ENCODE peak calls at places on chromosomes 6 and 20, in seven cellular contexts. G is ovary; Y is Panc1; I is effector memory CD4-positive, alpha-beta T cell; D is heart right ventricle; U is K562; Q is AG04450. T is an unnamed sample. For H3K9me3, the result is how much of the 10 kb centered on the place peaks cover.

GRCh38 chr6:6319947-6320811 is at the start of gene F13A1:
- DNase-seq in U (no peak), G (no peak), I (no peak), D (peak), Y (no peak), Q (no peak), T (no peak)

GRCh38 chr6:112332274-112332673 is 14.9 kb upstream of the RFPL4B start:
- DNase-seq in Y (no peak), I (no peak), G (no peak), U (no peak), Q (no peak), D (no peak), T (no peak)

GRCh38 chr6:87257046-87257445 is 65.3 kb upstream of the SMIM8 start:
- DNase-seq in Y (no peak), I (no peak), G (no peak), U (no peak), D (no peak), Q (no peak), T (no peak)

GRCh38 chr6:102075539-102075938 is 682.0 kb downstream of the GRIK2 start:
- DNase-seq in Y (no peak), G (no peak), D (no peak), I (no peak), Q (no peak), U (no peak), T (no peak)

GRCh38 chr6:4459032-4459431 is 317.2 kb upstream of the CDYL start:
- DNase-seq in Y (no peak), D (no peak), I (no peak), G (no peak), Q (peak), U (peak), T (no peak)

GRCh38 chr20:54263266-54263665 is 55.4 kb downstream of the PFDN4 start:
- DNase-seq in U (no peak), I (no peak), G (no peak), D (no peak), Y (no peak), Q (peak), T (no peak)

GRCh38 chr6:81253821-81254220 is 498.7 kb downstream of the TENT5A start:
- DNase-seq in D (no peak), G (no peak), Y (no peak), I (no peak), U (no peak), Q (no peak), T (no peak)

GRCh38 chr6:121951077-121951476 is 448.4 kb upstream of the HSF2 start:
- DNase-seq in G (no peak), Q (no peak), D (no peak), Y (no peak), I (no peak), U (no peak), T (no peak)

GRCh38 chr6:163504984-163505640 is 90.6 kb downstream of the QKI start:
- DNase-seq in I (no peak), G (no peak), D (no peak), Q (no peak), U (no peak), Y (no peak), T (no peak)

GRCh38 chr6:36368921-36369880 is 18.3 kb downstream of the ETV7 start:
- DNase-seq in I (no peak), D (no peak), Q (peak), G (peak), Y (no peak), U (peak), T (no peak)

GRCh38 chr6:170438402-170438753 is 114.7 kb downstream of the PSMB1 start:
- DNase-seq in Q (peak), I (no peak), D (peak), G (peak), Y (no peak), U (peak), T (no peak)

GRCh38 chr6:116665464-116665863 is 3.1 kb downstream of the ZUP1 start:
- DNase-seq in U (peak), D (no peak), Q (no peak), Y (no peak), I (no peak), G (no peak), T (no peak)

GRCh38 chr6:110944681-110945151 is 13.8 kb upstream of the GTF3C6 start:
- DNase-seq in G (no peak), Q (peak), Y (peak), D (no peak), I (no peak), U (peak), T (peak)

GRCh38 chr6:75147512-75147911 is 58.3 kb downstream of the COL12A1 start:
- DNase-seq in G (no peak), I (no peak), U (no peak), Q (peak), D (no peak), Y (no peak), T (no peak)

GRCh38 chr6:147127587-147127986 is 76.6 kb upstream of the STXBP5 start:
- DNase-seq in Q (no peak), Y (no peak), D (no peak), I (no peak), G (no peak), U (no peak), T (no peak)

GRCh38 chr6:52077180-52077884 is 10.1 kb downstream of the PKHD1 start:
- DNase-seq in D (no peak), G (no peak), Y (no peak), Q (no peak), U (no peak), I (no peak), T (no peak)

GRCh38 chr6:16333580-16333979 is 95.2 kb downstream of the GMPR start:
- DNase-seq in Y (no peak), G (no peak), Q (no peak), I (no peak), U (no peak), D (no peak), T (no peak)

GRCh38 chr6:16334671-16335070 is 96.3 kb downstream of the GMPR start:
- DNase-seq in U (no peak), D (no peak), I (no peak), G (peak), Q (peak), Y (no peak), T (no peak)

GRCh38 chr6:123898669-123899068 is 95.0 kb downstream of the NKAIN2 start:
- DNase-seq in D (no peak), Y (no peak), Q (no peak), I (no peak), G (no peak), U (no peak), T (no peak)

GRCh38 chr6:24980507-24981384 is 45.0 kb upstream of the RIPOR2 start:
- DNase-seq in Y (no peak), I (no peak), G (no peak), D (no peak), U (no peak), Q (no peak), T (peak)

GRCh38 chr6:170405311-170405975 is 98.9 kb downstream of the FAM120B start:
- DNase-seq in I (no peak), Q (peak), U (no peak), D (no peak), G (no peak), Y (no peak), T (no peak)

GRCh38 chr6:11236351-11236750 is 3.9 kb upstream of the NEDD9 start:
- DNase-seq in I (peak), G (no peak), D (no peak), U (no peak), Y (no peak), Q (no peak), T (peak)

GRCh38 chr6:152401978-152402377 is 235.2 kb downstream of the SYNE1 start:
- DNase-seq in Y (no peak), U (no peak), I (no peak), D (no peak), G (no peak), Q (no peak), T (no peak)

GRCh38 chr6:45557454-45557853 is 179.7 kb upstream of the SUPT3H start:
- DNase-seq in Q (no peak), Y (no peak), D (no peak), I (no peak), G (no peak), U (no peak), T (no peak)

GRCh38 chr20:62244644-62245108 is 6.4 kb downstream of the OSBPL2 start:
- DNase-seq in G (no peak), Q (no peak), I (no peak), D (no peak), Y (no peak), U (no peak), T (no peak)

GRCh38 chr20:53827996-53828672 is 234.5 kb upstream of the ZNF217 start:
- DNase-seq in Y (peak), G (no peak), I (no peak), D (no peak), U (no peak), Q (peak), T (no peak)

GRCh38 chr20:3842332-3842930 is 4.2 kb upstream of the MAVS start:
- DNase-seq in I (no peak), D (no peak), G (no peak), U (peak), Y (no peak), Q (no peak), T (no peak)

GRCh38 chr20:31712564-31713311 is 9.9 kb downstream of the BCL2L1 start:
- DNase-seq in Q (peak), G (peak), D (peak), I (no peak), Y (no peak), U (peak), T (no peak)

GRCh38 chr6:37493047-37493995 is 6.4 kb downstream of the CCDC167 start:
- DNase-seq in G (peak), U (no peak), Y (no peak), I (no peak), D (no peak), Q (no peak), T (no peak)

GRCh38 chr20:11755071-11755881 is 162.4 kb upstream of the BTBD3 start:
- DNase-seq in G (no peak), Q (no peak), Y (no peak), U (no peak), I (no peak), D (no peak), T (no peak)

GRCh38 chr20:32534661-32535240 is 50.4 kb downstream of the NOL4L start:
- DNase-seq in Y (no peak), Q (no peak), G (no peak), D (no peak), I (peak), U (peak), T (peak)

GRCh38 chr6:127972815-127973214 is 72.0 kb upstream of the THEMIS start:
- DNase-seq in G (no peak), U (no peak), D (no peak), Y (no peak), Q (no peak), I (peak), T (no peak)

GRCh38 chr20:60921021-60921622 is 330.9 kb upstream of the CDH4 start:
- DNase-seq in U (peak), Q (no peak), Y (no peak), G (peak), D (peak), I (no peak), T (no peak)

GRCh38 chr6:108497883-108498282 is 62.8 kb upstream of the FOXO3 start:
- DNase-seq in G (no peak), U (peak), Q (no peak), I (no peak), D (no peak), Y (peak), T (no peak)

GRCh38 chr6:27867051-27867940 is 44.9 kb downstream of the OR2B2 start:
- DNase-seq in Q (no peak), D (peak), U (peak), Y (peak), I (peak), G (no peak), T (peak)

GRCh38 chr6:133705071-133705470 is 183.8 kb upstream of the TCF21 start:
- DNase-seq in Y (no peak), Q (peak), I (no peak), D (no peak), G (no peak), U (no peak), T (no peak)

GRCh38 chr6:82017316-82017715 is 230.2 kb downstream of the IBTK start:
- DNase-seq in D (no peak), I (no peak), Y (no peak), U (no peak), G (no peak), Q (no peak), T (no peak)

GRCh38 chr20:4247898-4248858 is 232.8 kb upstream of the RNF24 start:
- DNase-seq in D (no peak), Y (no peak), I (no peak), G (no peak), Q (no peak), U (no peak), T (no peak)

DNA sequence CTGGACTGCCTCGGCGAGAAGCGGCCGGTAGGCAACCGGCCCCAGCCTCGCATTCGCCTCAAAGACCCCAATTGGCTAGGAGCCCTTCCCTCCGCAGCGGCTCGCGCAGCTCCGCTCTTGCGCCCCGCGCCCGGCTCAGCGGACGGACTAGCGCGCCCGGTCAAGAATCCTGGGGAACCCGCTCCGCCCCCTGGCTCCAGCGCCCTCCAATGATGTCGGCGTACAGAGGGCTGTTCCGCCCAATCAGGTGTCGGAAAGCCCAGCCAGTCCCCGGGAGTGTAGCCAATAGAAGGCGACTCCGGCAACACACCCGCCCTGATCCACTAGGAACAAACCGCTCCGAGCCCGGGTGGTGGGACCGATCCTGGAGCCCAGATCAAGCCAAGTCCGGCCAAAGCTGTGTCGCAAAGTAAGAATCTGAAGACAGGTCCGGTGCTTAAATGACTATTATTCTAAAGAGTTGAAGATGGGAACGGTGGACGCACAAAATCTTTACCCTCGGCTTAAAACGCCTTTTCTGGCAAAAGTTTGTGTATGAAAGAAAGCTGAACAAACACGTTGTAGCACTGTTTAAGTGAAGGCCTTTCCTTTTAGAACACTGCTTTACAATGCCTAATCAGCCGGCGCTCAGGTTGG is 132.2 kb downstream of the OGFRL1 start:
- DNase-seq in Y (peak), D (peak), G (peak), I (no peak), U (no peak), Q (peak), T (no peak)
- H3K27ac ChIP-seq in Y (peak), D (peak), G (peak), I (no peak), U (no peak), Q (no peak), T (no peak)

GRCh38 chr20:50144362-50144761 is 9.2 kb downstream of the PEDS1 start:
- DNase-seq in U (no peak), G (no peak), D (no peak), Q (peak), Y (no peak), I (no peak), T (no peak)
- H3K9me3 ChIP-seq in U (under half), G (under half), D (under half), Q (under half), Y (under half), I (under half), T (under half)

GRCh38 chr20:44479643-44480042 is 4.0 kb downstream of the TTPAL start:
- DNase-seq in D (no peak), G (no peak), Y (no peak), U (no peak), I (no peak), Q (no peak), T (no peak)

GRCh38 chr20:44477151-44477550 is 1.5 kb downstream of the TTPAL start:
- DNase-seq in Q (no peak), Y (no peak), G (no peak), D (no peak), U (no peak), I (no peak), T (no peak)

GRCh38 chr20:44478188-44478587 is 2.5 kb downstream of the TTPAL start:
- DNase-seq in Q (no peak), D (no peak), G (no peak), I (no peak), U (peak), Y (no peak), T (no peak)

GRCh38 chr20:44475372-44475693 is 341 bp upstream of the TTPAL start:
- DNase-seq in I (no peak), Y (no peak), U (no peak), Q (no peak), G (no peak), D (no peak), T (no peak)

DNA sequence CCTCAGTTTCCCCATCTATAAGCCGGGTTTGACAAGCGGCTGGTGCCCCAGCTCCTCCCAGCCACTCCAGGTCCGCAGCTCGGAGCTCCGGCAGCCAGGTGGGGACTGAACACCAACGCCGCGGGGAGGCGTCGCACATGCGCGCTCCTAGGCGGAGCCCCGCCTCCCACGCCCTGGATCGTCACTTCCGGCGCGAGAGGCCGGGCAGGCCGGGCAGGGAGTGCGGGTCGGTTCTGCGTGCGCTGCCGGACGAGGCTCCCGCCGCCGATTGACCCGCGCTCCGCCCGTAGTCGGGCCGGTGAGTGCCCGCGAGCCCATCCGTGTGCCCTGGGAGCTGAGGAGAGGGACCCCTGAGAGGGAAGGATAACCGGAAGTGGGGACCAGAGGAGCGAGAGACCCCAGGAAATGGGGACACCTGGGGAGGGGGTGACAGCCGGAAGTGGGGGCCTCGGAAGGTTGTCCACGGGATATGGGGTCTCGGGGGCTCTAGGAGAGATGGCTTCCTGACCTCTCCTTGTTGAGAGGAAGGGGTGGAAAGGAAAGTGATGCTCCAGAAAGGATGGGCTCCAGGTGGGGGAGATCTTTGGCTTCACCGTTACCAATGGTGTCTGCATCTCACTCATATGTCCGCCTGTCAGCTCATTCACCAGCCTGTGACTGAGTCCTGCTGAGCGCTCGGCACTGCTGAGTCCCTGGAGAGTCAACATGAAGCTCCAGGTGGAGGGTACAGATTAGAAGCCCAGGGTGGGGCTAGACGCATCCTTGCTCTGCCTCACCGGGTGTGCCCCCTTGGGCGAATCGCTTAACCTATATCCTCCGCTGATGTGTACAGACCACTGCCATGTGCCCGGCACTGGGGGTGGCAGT is at the start of gene TTPAL:
- DNase-seq in D (peak), U (peak), G (peak), Y (peak), Q (peak), I (peak), T (peak)
- H3K27ac ChIP-seq in D (peak), U (peak), G (peak), Y (peak), Q (peak), I (peak), T (peak)

DNA sequence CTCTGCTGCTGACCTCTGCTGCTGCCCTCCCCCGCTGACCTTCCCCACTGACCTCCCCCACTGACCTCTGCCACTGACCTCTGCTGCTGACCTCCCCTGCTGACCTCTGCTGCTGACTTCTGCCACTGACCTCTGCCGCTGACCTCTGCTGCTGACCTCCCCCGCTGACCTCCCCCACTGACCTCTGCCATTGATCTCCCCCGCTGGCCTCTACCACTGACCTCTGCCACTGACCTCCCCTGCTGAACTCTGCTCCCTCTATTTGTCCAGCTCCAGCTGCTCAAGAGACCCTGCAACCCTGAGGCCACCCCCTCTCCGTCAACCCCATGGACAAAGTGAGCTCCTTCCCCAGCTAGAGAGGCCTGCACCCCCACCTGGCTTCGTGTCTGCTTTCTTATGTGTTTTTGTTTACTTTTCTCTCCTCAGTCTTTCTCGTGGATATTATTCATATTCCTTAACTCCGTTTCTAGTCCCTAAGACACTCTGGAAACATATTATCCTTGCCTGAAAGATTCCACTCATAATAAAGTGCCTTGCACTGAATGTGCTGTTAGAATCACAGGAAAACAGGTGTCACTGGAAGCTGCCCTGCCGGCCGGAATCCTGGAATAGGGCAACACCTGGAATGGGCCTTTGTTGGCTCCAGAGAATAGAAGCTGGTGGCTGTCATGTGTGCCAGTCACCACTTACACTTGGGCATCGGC is 91.1 kb upstream of the AFDN start:
- DNase-seq in Q (no peak), U (no peak), Y (no peak), I (no peak), G (peak), D (no peak), T (no peak)
- H3K9me3 ChIP-seq in Q (half or more), U (under half), Y (under half), I (under half), G (under half), D (under half), T (under half)

GRCh38 chr6:39808934-39809333 is 16.8 kb downstream of the DAAM2 start:
- DNase-seq in D (no peak), I (no peak), Y (no peak), G (no peak), Q (no peak), U (no peak), T (no peak)
- H3K27ac ChIP-seq in D (peak), I (no peak), Y (no peak), G (no peak), Q (no peak), U (no peak), T (no peak)

GRCh38 chr6:137494967-137495595 is 887 bp upstream of the OLIG3 start:
- DNase-seq in D (no peak), Y (no peak), U (no peak), G (no peak), Q (no peak), I (no peak), T (no peak)

GRCh38 chr6:137492771-137493217 is 1.4 kb downstream of the OLIG3 start:
- DNase-seq in I (no peak), G (no peak), Q (no peak), D (no peak), Y (no peak), U (no peak), T (no peak)

GRCh38 chr6:137494281-137494966 is at the start of gene OLIG3:
- DNase-seq in D (no peak), I (no peak), G (no peak), Q (no peak), U (no peak), Y (no peak), T (no peak)

GRCh38 chr6:137492289-137492688 is 1.9 kb downstream of the OLIG3 start:
- DNase-seq in I (no peak), Q (no peak), D (no peak), U (no peak), Y (no peak), G (no peak), T (no peak)

GRCh38 chr6:137493218-137494038 is 766 bp downstream of the OLIG3 start:
- DNase-seq in I (no peak), Y (no peak), D (no peak), G (no peak), Q (no peak), U (no peak), T (no peak)
- H3K9me3 ChIP-seq in I (under half), Y (under half), D (under half), G (under half), Q (under half), U (under half), T (under half)